ENCODE peak calls at places on chromosomes 5 and 9, in eight cellular contexts. S, W, L, B, Q, I, K and H are unnamed samples.

GRCh38 chr5:30152431-30152830 is 1041.1 kb upstream of the CDH6 start:
- DNase-seq in S (no peak), W (no peak), L (no peak), B (no peak), Q (no peak), I (no peak), K (no peak), H (no peak)

GRCh38 chr9:35962126-35962906 is 4.4 kb upstream of the OR2S2 start:
- DNase-seq in S (no peak), W (no peak), L (peak; percentile 15), B (no peak), Q (peak; percentile 49), I (no peak), K (no peak), H (no peak)

GRCh38 chr5:141747646-141748229 is 65.7 kb upstream of the ARAP3 start:
- DNase-seq in S (no peak), W (no peak), L (no peak), B (no peak), Q (no peak), I (no peak), K (no peak), H (no peak)

GRCh38 chr5:172335721-172336120 is 52.2 kb upstream of the UBTD2 start:
- DNase-seq in S (no peak), W (no peak), L (no peak), B (no peak), Q (no peak), I (no peak), K (no peak), H (no peak)

GRCh38 chr9:113298924-113299770 is 4.0 kb downstream of the RNF183 start:
- DNase-seq in S (no peak), W (no peak), L (no peak), B (no peak), Q (no peak), I (no peak), K (no peak), H (no peak)

GRCh38 chr9:134783699-134784039 is 96.9 kb upstream of the FCN2 start:
- DNase-seq in S (peak; percentile 57), W (no peak), L (no peak), B (no peak), Q (no peak), I (no peak), K (no peak), H (no peak)

GRCh38 chr9:33289501-33289900 is 815 bp upstream of the NFX1 start:
- DNase-seq in S (no peak), W (no peak), L (no peak), B (no peak), Q (no peak), I (no peak), K (no peak), H (peak; percentile 13)

GRCh38 chr9:87610200-87611155 is 112.8 kb downstream of the DAPK1 start:
- DNase-seq in S (no peak), W (no peak), L (no peak), B (no peak), Q (no peak), I (no peak), K (no peak), H (no peak)

GRCh38 chr5:82164109-82164956 is 113.8 kb downstream of the RPS23 start:
- DNase-seq in S (no peak), W (no peak), L (peak; percentile 69), B (no peak), Q (peak; percentile 85), I (no peak), K (no peak), H (no peak)

GRCh38 chr5:112200132-112200531 is 218.9 kb downstream of the EPB41L4A start:
- DNase-seq in S (no peak), W (no peak), L (no peak), B (no peak), Q (no peak), I (no peak), K (no peak), H (no peak)

GRCh38 chr5:125595845-125596244 is 827.4 kb upstream of the GRAMD2B start:
- DNase-seq in S (no peak), W (no peak), L (no peak), B (no peak), Q (no peak), I (no peak), K (peak; percentile 23), H (no peak)

GRCh38 chr5:139752506-139753350 is 42.9 kb upstream of the PSD2 start:
- DNase-seq in S (no peak), W (no peak), L (no peak), B (no peak), Q (no peak), I (no peak), K (no peak), H (no peak)

GRCh38 chr5:117800261-117800660 is 1188.1 kb downstream of the DTWD2 start:
- DNase-seq in S (no peak), W (no peak), L (no peak), B (no peak), Q (no peak), I (no peak), K (no peak), H (no peak)

GRCh38 chr5:26737763-26738162 is 300.6 kb downstream of the CDH9 start:
- DNase-seq in S (no peak), W (no peak), L (no peak), B (no peak), Q (no peak), I (no peak), K (no peak), H (no peak)

GRCh38 chr5:26740182-26740581 is 298.2 kb downstream of the CDH9 start:
- DNase-seq in S (no peak), W (no peak), L (no peak), B (no peak), Q (no peak), I (no peak), K (no peak), H (no peak)
- TF ChIP-seq CTCF in S (no peak), W (no peak), L (no peak), B (no peak), Q (no peak), I (no peak), K (no peak), H (no peak)

DNA sequence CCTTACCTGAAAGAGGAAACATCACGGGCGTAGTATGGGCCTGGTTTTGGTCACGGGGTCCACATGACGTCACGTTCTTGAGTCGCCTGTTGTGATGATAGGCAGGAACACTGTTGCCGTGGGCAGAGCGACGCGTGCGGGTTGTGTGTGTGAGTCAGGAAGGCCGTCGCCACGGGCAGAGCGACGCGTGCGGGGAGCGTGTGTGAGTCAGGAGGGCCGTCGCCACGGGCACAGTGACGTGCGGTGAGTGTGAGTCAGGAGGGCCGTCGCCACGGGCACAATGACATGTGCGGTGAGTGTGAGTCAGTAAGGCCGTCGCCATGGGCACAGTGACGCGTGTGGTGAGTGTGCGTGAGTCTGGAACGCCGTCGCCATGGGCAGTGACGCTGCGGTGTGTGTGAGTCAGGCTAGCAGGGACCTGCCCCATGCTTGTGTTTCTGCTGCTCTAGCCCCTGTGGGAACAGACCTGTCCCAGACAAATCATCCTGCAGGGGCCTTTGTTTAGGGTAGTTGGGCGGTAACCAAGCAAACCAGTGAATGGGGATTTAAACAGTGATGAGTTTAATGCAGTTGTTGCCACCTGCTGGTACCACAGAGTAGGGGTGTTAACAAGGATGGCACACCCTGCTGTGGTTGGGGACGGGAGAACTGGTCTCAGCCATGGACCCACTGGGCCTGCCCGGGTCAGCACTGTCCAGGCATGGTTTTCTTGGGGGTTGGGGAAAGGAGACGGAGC is 19.8 kb downstream of the TRIP13 start:
- DNase-seq in S (peak; percentile 19), W (peak; percentile 87), L (peak; percentile 95), B (no peak), Q (peak; percentile 76), I (no peak), K (no peak), H (no peak)
- TF ChIP-seq CTCF in S (no peak), W (peak; percentile 33), L (peak; percentile 46), B (no peak), Q (no peak), I (peak; percentile 26), K (peak; percentile 36), H (no peak)

GRCh38 chr5:177336112-177336511 is 15.4 kb downstream of the LMAN2 start:
- DNase-seq in S (no peak), W (no peak), L (no peak), B (peak; percentile 55), Q (no peak), I (no peak), K (peak; percentile 7), H (no peak)
- TF ChIP-seq CTCF in S (no peak), W (peak; percentile 28), L (no peak), B (no peak), Q (peak; percentile 23), I (peak; percentile 40), K (peak; percentile 33), H (peak; percentile 8)

DNA sequence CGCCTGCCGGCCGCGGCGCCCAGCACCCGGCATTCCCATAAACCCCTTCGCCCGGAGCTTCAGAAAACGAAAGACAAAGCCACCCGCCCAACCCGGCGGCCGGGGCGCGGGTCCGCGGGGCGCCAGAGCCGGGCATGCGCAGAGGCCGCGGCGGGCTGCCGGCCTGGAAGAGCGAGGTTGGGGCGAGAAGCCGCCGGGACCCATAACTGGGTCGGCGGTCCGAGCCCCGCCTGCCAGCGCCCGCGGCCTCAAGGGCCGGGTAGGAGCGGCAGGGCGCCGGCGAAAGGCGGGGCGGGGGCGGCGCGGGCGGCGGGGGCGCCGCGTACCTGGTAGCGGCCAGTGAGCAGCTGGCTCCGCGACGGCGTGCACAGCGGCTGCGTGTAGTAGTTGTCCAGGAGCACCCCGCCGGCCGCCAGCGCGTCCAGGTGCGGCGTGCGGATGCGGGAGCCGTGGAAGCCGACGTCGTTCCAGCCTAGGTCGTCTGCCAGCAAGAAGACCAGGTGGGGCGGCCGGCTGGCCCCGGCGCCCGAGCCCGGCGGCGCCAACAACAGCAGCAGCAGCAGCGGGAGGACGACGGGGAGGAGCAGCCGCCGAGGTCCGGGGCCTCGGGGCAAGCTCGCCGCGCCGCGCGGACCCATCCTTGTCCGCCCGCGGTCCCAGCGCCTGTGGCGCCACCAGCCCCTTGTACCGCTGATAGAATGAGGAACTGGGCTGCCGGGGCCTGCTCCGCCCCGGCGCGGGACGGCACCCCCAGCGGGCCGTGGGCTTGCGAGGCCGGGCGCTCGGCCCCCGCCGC is at the start of gene ARSB:
- DNase-seq in S (peak; percentile 83), W (no peak), L (peak; percentile 55), B (peak; percentile 87), Q (peak; percentile 33), I (peak; percentile 81), K (peak; percentile 94), H (peak; percentile 89)
- TF ChIP-seq CTCF in S (peak; percentile 29), W (peak; percentile 46), L (peak; percentile 41), B (no peak), Q (peak; percentile 54), I (peak; percentile 51), K (peak; percentile 35), H (no peak)

GRCh38 chr5:148002471-148002870 is 61.3 kb upstream of the SPINK5 start:
- DNase-seq in S (no peak), W (no peak), L (no peak), B (no peak), Q (no peak), I (no peak), K (no peak), H (no peak)
- TF ChIP-seq CTCF in S (no peak), W (no peak), L (no peak), B (no peak), Q (no peak), I (no peak), K (no peak), H (no peak)